ENCODE peak calls at places on chromosome 22, in five cellular contexts. One of them, this sample, is unnamed. For H3K4me1, the result is how much of the 10 kb centered on the place peaks cover.

GRCh38 chr22:30010789-30011405 is 69.4 kb upstream of the HORMAD2 start:
- DNase-seq in IMR-90: peak
- DNase-seq in K562: no peak
- DNase-seq in HepG2: no peak
- DNase-seq in GM12878: no peak
- DNase-seq in this sample: no peak

GRCh38 chr22:22073769-22074561 is 91.4 kb upstream of the TOP3B start:
- DNase-seq in IMR-90: no peak
- DNase-seq in K562: no peak
- DNase-seq in HepG2: no peak
- DNase-seq in GM12878: no peak
- DNase-seq in this sample: no peak

GRCh38 chr22:28896611-28897010 is 13.2 kb downstream of the ZNRF3 start:
- DNase-seq in IMR-90: no peak
- DNase-seq in K562: no peak
- DNase-seq in HepG2: no peak
- DNase-seq in GM12878: no peak
- DNase-seq in this sample: no peak

GRCh38 chr22:26779929-26780328 is 122.5 kb downstream of the MIAT start:
- DNase-seq in IMR-90: no peak
- DNase-seq in K562: no peak
- DNase-seq in HepG2: no peak
- DNase-seq in GM12878: no peak
- DNase-seq in this sample: no peak

GRCh38 chr22:25747245-25747944 is 5.4 kb downstream of the MYO18B start:
- DNase-seq in IMR-90: peak
- DNase-seq in K562: peak
- DNase-seq in HepG2: peak
- DNase-seq in GM12878: no peak
- DNase-seq in this sample: peak

GRCh38 chr22:30277547-30278344 is 11.1 kb upstream of the OSM start:
- DNase-seq in IMR-90: peak
- DNase-seq in K562: no peak
- DNase-seq in HepG2: no peak
- DNase-seq in GM12878: no peak
- DNase-seq in this sample: no peak

GRCh38 chr22:36334838-36335603 is 52.7 kb downstream of the MYH9 start:
- DNase-seq in IMR-90: peak
- DNase-seq in K562: peak
- DNase-seq in HepG2: no peak
- DNase-seq in GM12878: no peak
- DNase-seq in this sample: no peak

GRCh38 chr22:26590525-26590858 is 560 bp upstream of the TPST2 start:
- DNase-seq in IMR-90: no peak
- DNase-seq in K562: no peak
- DNase-seq in HepG2: peak
- DNase-seq in GM12878: no peak
- DNase-seq in this sample: no peak

GRCh38 chr22:27982106-27982505 is 63.0 kb upstream of the PITPNB start:
- DNase-seq in IMR-90: no peak
- DNase-seq in K562: no peak
- DNase-seq in HepG2: no peak
- DNase-seq in GM12878: no peak
- DNase-seq in this sample: no peak

GRCh38 chr22:19874307-19875060 is 19.8 kb upstream of the GNB1L start:
- DNase-seq in IMR-90: no peak
- DNase-seq in K562: no peak
- DNase-seq in HepG2: no peak
- DNase-seq in GM12878: no peak
- DNase-seq in this sample: no peak

GRCh38 chr22:19875061-19875530 is 20.4 kb upstream of the GNB1L start:
- DNase-seq in IMR-90: no peak
- DNase-seq in K562: no peak
- DNase-seq in HepG2: no peak
- DNase-seq in GM12878: no peak
- DNase-seq in this sample: no peak

GRCh38 chr22:19872779-19873137 is 18.1 kb upstream of the GNB1L start:
- DNase-seq in IMR-90: no peak
- DNase-seq in K562: no peak
- DNase-seq in HepG2: no peak
- DNase-seq in GM12878: no peak
- DNase-seq in this sample: no peak

GRCh38 chr22:19873138-19873959 is 18.7 kb upstream of the GNB1L start:
- DNase-seq in IMR-90: no peak
- DNase-seq in K562: no peak
- DNase-seq in HepG2: no peak
- DNase-seq in GM12878: no peak
- DNase-seq in this sample: no peak

DNA sequence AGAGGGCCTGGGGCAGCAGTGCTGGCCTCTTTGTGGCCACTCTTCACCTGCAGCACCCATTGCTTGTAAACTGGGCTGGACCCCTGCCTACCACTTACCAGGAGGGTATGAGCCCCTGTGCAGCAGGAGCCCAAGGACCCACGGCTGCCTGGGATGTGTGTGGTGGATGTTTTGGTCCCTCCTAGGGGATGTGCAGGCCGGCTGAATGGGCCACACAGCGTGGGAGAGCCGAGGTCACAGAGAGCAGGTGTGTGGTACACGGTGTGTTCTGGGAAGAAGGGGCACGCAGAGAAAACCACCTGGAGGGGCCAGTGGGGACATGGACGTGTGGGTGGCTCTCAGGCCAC is 19.3 kb upstream of the GNB1L start:
- DNase-seq in IMR-90: no peak
- DNase-seq in K562: no peak
- DNase-seq in HepG2: no peak
- DNase-seq in GM12878: no peak
- DNase-seq in this sample: no peak
- TF ChIP-seq BHLHE40 in IMR-90: no peak
- TF ChIP-seq BHLHE40 in K562: no peak
- TF ChIP-seq BHLHE40 in HepG2: no peak
- TF ChIP-seq BHLHE40 in GM12878: no peak
- TF ChIP-seq BHLHE40 in this sample: no peak

GRCh38 chr22:49933236-49933921 is 14.9 kb downstream of the CRELD2 start:
- DNase-seq in IMR-90: no peak
- DNase-seq in K562: no peak
- DNase-seq in HepG2: no peak
- DNase-seq in GM12878: no peak
- DNase-seq in this sample: no peak

GRCh38 chr22:49935561-49935960 is 17.1 kb downstream of the CRELD2 start:
- DNase-seq in IMR-90: no peak
- DNase-seq in K562: peak
- DNase-seq in HepG2: no peak
- DNase-seq in GM12878: no peak
- DNase-seq in this sample: no peak

GRCh38 chr22:49936018-49936972 is 17.9 kb downstream of the CRELD2 start:
- DNase-seq in IMR-90: peak
- DNase-seq in K562: peak
- DNase-seq in HepG2: peak
- DNase-seq in GM12878: peak
- DNase-seq in this sample: no peak

GRCh38 chr22:49934891-49935557 is 16.6 kb downstream of the CRELD2 start:
- DNase-seq in IMR-90: peak
- DNase-seq in K562: peak
- DNase-seq in HepG2: no peak
- DNase-seq in GM12878: no peak
- DNase-seq in this sample: peak

DNA sequence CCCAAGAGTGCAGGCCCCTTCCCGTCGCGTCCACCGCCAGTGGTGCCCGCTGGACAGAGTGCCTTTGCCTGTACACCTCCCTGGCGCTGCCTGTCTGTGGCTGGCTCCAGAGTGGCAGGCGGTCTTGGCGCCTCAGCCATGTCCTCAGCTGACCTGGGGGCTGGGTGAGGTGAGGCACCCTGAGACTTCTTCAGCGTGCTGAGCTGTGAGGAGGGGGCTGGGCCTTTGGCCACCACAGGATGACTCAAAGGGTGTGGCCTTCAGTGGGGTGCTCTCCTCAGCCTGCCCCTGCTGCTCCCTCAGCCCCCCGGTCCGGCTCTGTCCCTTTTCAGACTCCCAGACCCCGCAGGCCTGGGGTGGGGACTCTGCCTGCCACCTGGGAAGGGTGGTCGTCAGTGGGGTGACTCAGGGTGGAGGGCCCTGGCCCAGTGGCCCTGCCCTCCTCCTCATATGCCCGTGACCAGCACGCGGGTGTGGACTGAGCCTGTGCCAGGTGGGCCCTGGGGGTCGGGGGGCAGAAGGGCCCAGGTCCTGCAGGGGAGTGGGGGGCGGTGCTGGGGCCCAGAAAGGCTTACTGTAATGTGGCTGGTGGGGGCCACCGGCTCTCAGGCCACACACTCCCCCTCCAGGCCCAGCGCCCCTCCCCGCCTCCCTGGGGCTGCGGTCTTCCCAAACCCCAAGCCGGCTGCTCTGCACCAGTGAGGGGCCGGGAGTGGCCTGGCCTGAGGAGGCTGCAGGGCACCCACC is 15.9 kb downstream of the CRELD2 start:
- DNase-seq in IMR-90: peak
- DNase-seq in K562: peak
- DNase-seq in HepG2: no peak
- DNase-seq in GM12878: no peak
- DNase-seq in this sample: no peak
- H3K4me1 ChIP-seq in IMR-90: under half
- H3K4me1 ChIP-seq in K562: half or more
- H3K4me1 ChIP-seq in HepG2: half or more
- H3K4me1 ChIP-seq in GM12878: half or more
- H3K4me1 ChIP-seq in this sample: under half

GRCh38 chr22:42207918-42208317 is 62.5 kb downstream of the TCF20 start:
- DNase-seq in IMR-90: no peak
- DNase-seq in K562: no peak
- DNase-seq in HepG2: no peak
- DNase-seq in GM12878: no peak
- DNase-seq in this sample: no peak

GRCh38 chr22:42208362-42208761 is 62.1 kb downstream of the TCF20 start:
- DNase-seq in IMR-90: no peak
- DNase-seq in K562: no peak
- DNase-seq in HepG2: no peak
- DNase-seq in GM12878: no peak
- DNase-seq in this sample: no peak

GRCh38 chr22:42202048-42202447 is 68.4 kb downstream of the TCF20 start:
- DNase-seq in IMR-90: no peak
- DNase-seq in K562: no peak
- DNase-seq in HepG2: no peak
- DNase-seq in GM12878: no peak
- DNase-seq in this sample: no peak

GRCh38 chr22:42203609-42204008 is 66.8 kb downstream of the TCF20 start:
- DNase-seq in IMR-90: no peak
- DNase-seq in K562: no peak
- DNase-seq in HepG2: no peak
- DNase-seq in GM12878: no peak
- DNase-seq in this sample: no peak

GRCh38 chr22:42202669-42203068 is 67.8 kb downstream of the TCF20 start:
- DNase-seq in IMR-90: peak
- DNase-seq in K562: no peak
- DNase-seq in HepG2: no peak
- DNase-seq in GM12878: no peak
- DNase-seq in this sample: no peak
- TF ChIP-seq BHLHE40 in IMR-90: no peak
- TF ChIP-seq BHLHE40 in K562: no peak
- TF ChIP-seq BHLHE40 in HepG2: no peak
- TF ChIP-seq BHLHE40 in GM12878: no peak
- TF ChIP-seq BHLHE40 in this sample: no peak

DNA sequence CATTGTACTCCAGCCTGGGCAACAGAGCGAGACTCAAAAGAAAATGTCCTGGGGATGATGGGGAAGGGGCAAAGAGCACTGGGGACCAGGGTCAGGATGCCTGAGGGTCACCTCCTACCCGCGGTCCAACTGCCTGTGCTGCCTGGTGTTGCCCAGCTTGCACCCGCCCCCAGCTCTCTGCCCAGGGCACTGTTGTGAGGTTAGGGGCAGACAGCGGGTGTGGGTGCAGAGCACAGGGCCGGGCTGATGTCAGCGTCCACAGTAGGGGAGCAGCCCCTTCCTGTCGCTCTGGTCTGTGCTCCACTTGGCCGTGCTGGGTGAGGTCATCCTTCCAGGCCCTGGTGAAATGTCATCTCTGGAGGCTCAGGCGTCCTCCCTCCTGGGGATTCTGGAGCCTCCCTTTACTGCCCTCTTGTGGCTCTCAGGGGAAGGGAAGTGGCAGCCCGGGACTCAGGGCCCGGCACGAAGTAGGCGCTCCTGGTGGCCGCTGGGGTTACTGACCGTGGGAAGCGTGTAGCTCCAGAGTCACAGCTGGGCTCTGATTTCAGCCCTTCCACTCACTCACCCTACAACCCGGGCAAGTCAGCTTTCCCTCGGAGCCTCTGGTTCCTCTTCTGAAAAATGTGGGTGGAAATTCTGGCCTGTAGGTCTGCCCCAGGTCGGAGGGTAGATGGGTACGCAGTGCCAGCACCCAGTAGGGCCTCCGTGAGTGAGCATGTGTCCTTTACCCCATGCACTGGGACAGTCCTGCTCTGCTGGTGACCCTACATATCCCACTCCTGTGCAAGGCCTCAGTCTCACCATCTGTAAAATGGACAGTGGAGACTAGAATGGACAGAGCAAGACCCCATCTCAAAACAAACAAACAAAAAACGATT is 17.3 kb upstream of the PRR5 start:
- DNase-seq in IMR-90: peak
- DNase-seq in K562: peak
- DNase-seq in HepG2: peak
- DNase-seq in GM12878: peak
- DNase-seq in this sample: peak
- H3K4me1 ChIP-seq in IMR-90: under half
- H3K4me1 ChIP-seq in K562: half or more
- H3K4me1 ChIP-seq in HepG2: half or more
- H3K4me1 ChIP-seq in GM12878: under half
- H3K4me1 ChIP-seq in this sample: under half

DNA sequence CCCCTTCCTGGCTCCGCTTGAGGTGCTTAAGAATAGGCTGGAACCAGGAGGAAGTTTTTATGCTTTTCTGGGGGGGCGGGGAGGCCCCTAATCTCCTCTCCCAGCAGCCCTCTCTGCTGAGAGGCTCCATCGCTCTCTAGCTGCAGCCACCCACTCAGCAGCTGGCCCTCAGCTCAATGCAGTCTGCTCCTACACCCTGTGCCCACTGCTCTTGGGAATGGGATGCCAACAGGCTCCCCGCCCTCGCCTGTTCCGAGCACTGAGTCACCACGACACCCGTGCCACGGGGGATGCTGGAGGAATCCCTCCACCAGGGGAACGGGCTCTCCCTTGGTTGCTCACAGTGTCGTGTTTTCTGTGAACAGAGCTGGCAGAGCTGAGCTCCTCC is 23.5 kb upstream of the SUSD2 start:
- DNase-seq in IMR-90: no peak
- DNase-seq in K562: no peak
- DNase-seq in HepG2: no peak
- DNase-seq in GM12878: no peak
- DNase-seq in this sample: no peak
- TF ChIP-seq BHLHE40 in IMR-90: no peak
- TF ChIP-seq BHLHE40 in K562: no peak
- TF ChIP-seq BHLHE40 in HepG2: no peak
- TF ChIP-seq BHLHE40 in GM12878: no peak
- TF ChIP-seq BHLHE40 in this sample: no peak

DNA sequence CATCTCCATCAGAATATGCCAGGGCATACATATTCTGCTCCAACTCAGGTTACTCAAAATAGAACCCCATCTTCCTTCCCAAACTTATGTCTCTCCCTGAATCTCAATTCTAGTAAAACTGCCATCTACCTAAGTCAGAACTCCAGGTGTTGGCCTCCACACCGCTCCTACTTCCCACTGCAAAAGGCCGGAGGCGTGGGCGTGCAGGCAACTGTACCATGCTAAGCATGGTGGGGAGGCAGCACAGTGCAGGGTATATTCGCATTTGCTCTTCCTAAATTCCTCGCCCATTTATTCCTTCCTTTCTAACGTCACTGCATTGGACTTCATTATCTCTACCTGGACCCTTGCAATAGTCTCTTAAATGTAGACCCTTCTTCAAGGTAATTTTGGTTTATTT is 97.8 kb downstream of the MICAL3 start:
- DNase-seq in IMR-90: no peak
- DNase-seq in K562: no peak
- DNase-seq in HepG2: no peak
- DNase-seq in GM12878: no peak
- DNase-seq in this sample: no peak
- H3K4me1 ChIP-seq in IMR-90: under half
- H3K4me1 ChIP-seq in K562: under half
- H3K4me1 ChIP-seq in HepG2: half or more
- H3K4me1 ChIP-seq in GM12878: under half
- H3K4me1 ChIP-seq in this sample: under half